ENCODE peak calls at places on chromosomes 11 and 22, in eight cellular contexts. W is left ventricle myocardium inferior, X is K562, B is suprapubic skin, Y is tibial artery, E is SJSA1, H is lower lobe of right lung, V is cardiac muscle cell. T is an unnamed sample. For H3K9me3 and H3K27me3, the result is how much of the 10 kb centered on the place peaks cover.

GRCh38 chr22:47201186-47201995 is 438.9 kb downstream of the TBC1D22A start:
- DNase-seq in W (no peak), X (no peak), B (peak), Y (peak), E (no peak), H (no peak), V (no peak), T (no peak)

GRCh38 chr11:57597461-57597892 is at the start of gene SERPING1:
- DNase-seq in W (peak), X (no peak), B (peak), Y (peak), E (no peak), H (peak), V (peak), T (peak)

GRCh38 chr11:33055361-33055760 is 16.0 kb downstream of the TCP11L1 start:
- DNase-seq in W (no peak), X (no peak), B (no peak), Y (no peak), E (no peak), H (no peak), V (no peak), T (no peak)

GRCh38 chr22:31610611-31611010 is 51.4 kb downstream of the PISD start:
- DNase-seq in W (no peak), X (no peak), B (no peak), Y (no peak), E (no peak), H (peak), V (no peak), T (no peak)

GRCh38 chr11:102157219-102157618 is 47.0 kb downstream of the YAP1 start:
- DNase-seq in W (peak), X (no peak), B (peak), Y (peak), E (no peak), H (no peak), V (peak), T (no peak)

GRCh38 chr11:119727523-119728081 is 1.4 kb downstream of the NECTIN1 start:
- DNase-seq in W (peak), X (peak), B (no peak), Y (no peak), E (no peak), H (peak), V (no peak), T (no peak)

GRCh38 chr22:45308624-45309421 is 911 bp upstream of the FAM118A start:
- DNase-seq in W (no peak), X (no peak), B (no peak), Y (no peak), E (no peak), H (no peak), V (no peak), T (no peak)

GRCh38 chr11:133821776-133822175 is 23.5 kb downstream of the SPATA19 start:
- DNase-seq in W (peak), X (peak), B (no peak), Y (no peak), E (no peak), H (no peak), V (peak), T (no peak)

GRCh38 chr11:117700551-117700950 is 96.5 kb downstream of the DSCAML1 start:
- DNase-seq in W (no peak), X (no peak), B (no peak), Y (no peak), E (no peak), H (no peak), V (no peak), T (no peak)

GRCh38 chr11:132158696-132159095 is 788.3 kb downstream of the NTM start:
- DNase-seq in W (no peak), X (no peak), B (no peak), Y (no peak), E (no peak), H (no peak), V (no peak), T (no peak)

GRCh38 chr11:2932850-2933251 is 3.6 kb upstream of the PHLDA2 start:
- DNase-seq in W (no peak), X (no peak), B (peak), Y (peak), E (peak), H (peak), V (no peak), T (no peak)

GRCh38 chr11:19951558-19952083 is 208.7 kb downstream of the DBX1 start:
- DNase-seq in W (no peak), X (peak), B (no peak), Y (no peak), E (no peak), H (no peak), V (peak), T (no peak)

GRCh38 chr11:2752204-2752772 is 52.5 kb upstream of the KCNQ1OT1 start:
- DNase-seq in W (peak), X (no peak), B (no peak), Y (peak), E (peak), H (no peak), V (peak), T (no peak)

DNA sequence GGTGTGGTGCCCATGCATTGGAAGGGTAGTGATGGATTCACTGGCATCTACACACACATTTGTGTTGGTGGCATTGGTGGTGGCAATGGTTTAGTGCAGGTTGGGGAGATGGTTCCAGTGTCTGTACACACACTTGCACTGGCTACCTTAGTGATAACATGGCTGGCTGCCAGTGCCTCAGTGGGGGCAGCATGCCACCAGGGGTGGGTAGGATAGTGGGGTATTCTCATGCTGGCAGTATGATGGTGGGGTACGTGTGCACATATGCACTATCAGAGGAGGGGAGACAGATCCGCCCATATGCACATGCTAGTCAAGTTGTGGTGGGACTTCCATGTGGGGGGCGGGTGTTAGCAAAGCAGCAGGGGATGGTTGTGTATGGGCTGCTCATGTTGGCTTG is 7.1 kb upstream of the OR8K3 start:
- DNase-seq in W (no peak), X (no peak), B (no peak), Y (no peak), E (no peak), H (no peak), V (no peak), T (no peak)
- H3K9me3 ChIP-seq in W (under half), X (under half), B (under half), Y (under half), E (under half), H (under half), V (under half), T (under half)

GRCh38 chr11:64721359-64721699 is 1.7 kb downstream of the NRXN2 start:
- DNase-seq in W (no peak), X (no peak), B (no peak), Y (no peak), E (no peak), H (no peak), V (no peak), T (no peak)

GRCh38 chr11:64719406-64719805 is 3.6 kb downstream of the NRXN2 start:
- DNase-seq in W (no peak), X (no peak), B (no peak), Y (no peak), E (peak), H (no peak), V (no peak), T (no peak)

GRCh38 chr11:64720640-64721358 is 2.2 kb downstream of the NRXN2 start:
- DNase-seq in W (no peak), X (no peak), B (no peak), Y (no peak), E (peak), H (no peak), V (no peak), T (no peak)

GRCh38 chr11:64718780-64719124 is 4.2 kb downstream of the NRXN2 start:
- DNase-seq in W (no peak), X (no peak), B (no peak), Y (no peak), E (no peak), H (no peak), V (no peak), T (no peak)

DNA sequence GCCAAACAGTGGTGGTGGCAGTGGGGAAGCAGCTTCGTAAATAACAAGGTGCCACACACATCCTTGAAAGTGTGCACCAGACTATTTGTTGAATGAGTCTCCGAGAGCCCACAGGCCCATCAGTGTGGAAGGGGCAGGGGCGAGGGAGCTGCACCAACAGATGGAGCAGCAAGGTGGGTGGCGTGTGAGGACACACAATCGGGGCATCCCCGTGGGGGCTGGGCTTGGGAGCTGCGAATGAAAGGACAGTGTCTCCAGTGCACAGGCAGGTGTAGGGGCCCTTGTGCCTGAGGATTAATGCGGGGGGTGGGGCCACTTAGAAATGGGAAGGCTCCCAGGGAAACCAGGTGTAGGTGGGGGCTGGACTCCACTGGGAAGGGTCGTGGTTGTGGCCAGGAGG is 2.8 kb downstream of the NRXN2 start:
- DNase-seq in W (no peak), X (no peak), B (no peak), Y (no peak), E (no peak), H (no peak), V (no peak), T (no peak)
- H3K27me3 ChIP-seq in W (half or more), X (half or more), B (half or more), Y (under half), E (half or more), H (half or more), V (half or more), T (under half)

GRCh38 chr11:97717922-97718321 is 1302.8 kb upstream of the CNTN5 start:
- DNase-seq in W (no peak), X (no peak), B (no peak), Y (no peak), E (no peak), H (peak), V (no peak), T (no peak)
- H3K9me3 ChIP-seq in W (under half), X (under half), B (under half), Y (under half), E (under half), H (under half), V (under half), T (under half)

GRCh38 chr22:39243443-39244072 is 1.2 kb downstream of the PDGFB start:
- DNase-seq in W (no peak), X (no peak), B (no peak), Y (no peak), E (no peak), H (no peak), V (no peak), T (no peak)
- H3K27me3 ChIP-seq in W (under half), X (under half), B (under half), Y (under half), E (under half), H (under half), V (under half), T (under half)

GRCh38 chr11:83975984-83976383 is 689.8 kb upstream of the CCDC90B start:
- DNase-seq in W (no peak), X (no peak), B (no peak), Y (no peak), E (no peak), H (no peak), V (no peak), T (no peak)

GRCh38 chr11:83972536-83972935 is 686.4 kb upstream of the CCDC90B start:
- DNase-seq in W (no peak), X (no peak), B (no peak), Y (no peak), E (no peak), H (no peak), V (no peak), T (no peak)

GRCh38 chr11:83970061-83970671 is 684.0 kb upstream of the CCDC90B start:
- DNase-seq in W (no peak), X (no peak), B (no peak), Y (no peak), E (no peak), H (no peak), V (no peak), T (no peak)

DNA sequence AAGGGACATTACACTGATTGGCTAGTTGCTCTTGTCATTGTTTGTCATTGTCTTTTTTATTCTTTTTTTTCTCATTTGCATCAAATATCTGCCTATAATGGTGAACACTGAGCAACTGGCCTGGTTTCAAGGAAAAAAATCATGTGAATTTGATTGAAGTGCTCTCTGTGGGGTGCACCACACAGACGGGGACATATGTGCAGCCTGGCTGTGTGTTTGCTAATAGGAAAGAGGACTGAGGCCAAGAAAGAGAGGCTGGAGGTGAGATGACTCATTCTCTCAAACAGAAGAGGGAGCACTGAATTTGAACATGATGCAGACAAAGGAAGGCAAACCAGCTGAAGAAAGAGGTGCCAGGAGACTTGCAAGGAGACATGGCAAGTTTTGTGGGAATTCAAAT is 684.9 kb upstream of the CCDC90B start:
- DNase-seq in W (no peak), X (no peak), B (no peak), Y (no peak), E (no peak), H (no peak), V (peak), T (no peak)
- H3K9me3 ChIP-seq in W (under half), X (under half), B (under half), Y (under half), E (under half), H (under half), V (under half), T (under half)

GRCh38 chr11:124841186-124841585 is 24.0 kb upstream of the ROBO3 start:
- DNase-seq in W (no peak), X (no peak), B (no peak), Y (no peak), E (no peak), H (no peak), V (no peak), T (no peak)

GRCh38 chr11:124841765-124842700 is 23.2 kb upstream of the ROBO3 start:
- DNase-seq in W (no peak), X (no peak), B (no peak), Y (no peak), E (no peak), H (no peak), V (no peak), T (no peak)

GRCh38 chr11:124839051-124839971 is 25.9 kb upstream of the ROBO3 start:
- DNase-seq in W (no peak), X (peak), B (no peak), Y (no peak), E (no peak), H (no peak), V (no peak), T (no peak)

GRCh38 chr11:124840666-124841065 is 24.6 kb upstream of the ROBO3 start:
- DNase-seq in W (no peak), X (no peak), B (no peak), Y (no peak), E (no peak), H (no peak), V (no peak), T (no peak)

DNA sequence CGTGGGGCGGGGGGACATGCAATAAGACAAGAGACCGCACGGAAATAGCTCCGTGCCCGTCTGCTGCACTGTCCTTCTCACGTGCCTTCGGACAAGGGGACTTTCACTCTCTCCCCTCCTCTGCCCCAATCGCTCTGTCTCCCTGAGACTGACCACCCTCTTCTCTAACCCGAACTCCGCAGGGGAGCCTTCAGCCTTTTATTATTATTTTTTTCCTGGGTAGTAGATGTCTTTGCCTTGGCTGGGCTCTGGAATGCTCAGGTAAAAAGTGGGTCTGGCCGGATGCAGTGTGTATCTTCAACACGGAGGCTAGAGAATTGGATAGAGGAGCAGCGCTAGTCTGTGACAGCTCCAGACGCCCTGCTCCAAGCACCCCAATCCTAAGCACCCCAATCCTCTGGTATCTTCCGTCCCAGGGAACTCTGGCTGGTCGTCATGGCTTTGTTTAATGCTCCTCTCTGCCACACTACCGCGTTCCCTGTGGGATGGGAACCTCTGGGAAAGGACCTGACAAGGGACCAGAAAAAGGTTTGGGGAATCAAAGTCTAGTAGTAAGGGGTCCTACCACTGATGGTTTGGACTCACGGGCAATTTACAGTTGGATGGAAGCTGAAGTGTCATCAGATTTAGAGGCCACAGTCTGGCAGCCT is 25.1 kb upstream of the ROBO3 start:
- DNase-seq in W (no peak), X (no peak), B (no peak), Y (no peak), E (no peak), H (no peak), V (no peak), T (no peak)
- H3K27me3 ChIP-seq in W (half or more), X (half or more), B (half or more), Y (under half), E (under half), H (half or more), V (half or more), T (under half)

GRCh38 chr11:1180947-1181391 is 23.2 kb downstream of the MUC5AC start:
- DNase-seq in W (no peak), X (no peak), B (no peak), Y (no peak), E (no peak), H (no peak), V (no peak), T (no peak)

GRCh38 chr11:1181858-1182535 is 24.2 kb downstream of the MUC5AC start:
- DNase-seq in W (no peak), X (no peak), B (no peak), Y (no peak), E (no peak), H (no peak), V (no peak), T (no peak)

GRCh38 chr11:1179641-1180040 is 21.9 kb downstream of the MUC5AC start:
- DNase-seq in W (peak), X (no peak), B (no peak), Y (no peak), E (no peak), H (peak), V (no peak), T (no peak)

GRCh38 chr11:1180171-1180570 is 22.4 kb downstream of the MUC5AC start:
- DNase-seq in W (no peak), X (no peak), B (no peak), Y (no peak), E (no peak), H (no peak), V (no peak), T (no peak)

DNA sequence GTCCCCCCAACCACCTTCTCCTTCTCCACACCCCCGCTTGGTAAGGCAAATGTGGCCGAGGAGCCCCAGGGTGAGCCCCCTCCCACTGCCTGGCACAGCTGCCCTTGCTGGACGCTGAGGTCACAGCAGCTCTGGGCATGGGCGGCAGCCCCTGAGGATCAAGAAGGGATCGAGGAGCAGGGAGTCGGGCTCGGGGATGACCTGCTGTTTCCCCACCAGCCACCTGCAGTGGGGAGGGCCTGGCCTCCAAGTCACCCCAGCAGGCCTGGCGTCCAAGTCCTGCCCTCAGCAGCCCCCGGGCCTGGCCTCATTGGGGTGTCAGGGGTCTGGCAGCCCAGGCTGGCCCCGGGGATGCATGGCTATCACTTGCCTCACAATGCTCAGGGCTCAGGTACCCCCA is 23.7 kb downstream of the MUC5AC start:
- DNase-seq in W (no peak), X (no peak), B (no peak), Y (no peak), E (no peak), H (no peak), V (no peak), T (no peak)
- H3K9me3 ChIP-seq in W (under half), X (under half), B (under half), Y (under half), E (under half), H (under half), V (under half), T (under half)

GRCh38 chr11:17521106-17521900 is 22.9 kb downstream of the USH1C start:
- DNase-seq in W (no peak), X (no peak), B (no peak), Y (no peak), E (no peak), H (no peak), V (no peak), T (no peak)
- H3K27me3 ChIP-seq in W (under half), X (half or more), B (under half), Y (under half), E (under half), H (under half), V (under half), T (under half)